ENCODE peak calls at places on chromosomes 4 and X, in six cellular contexts. One of them, this sample, is unnamed.

GRCh38 chr4:97720869-97721432 is 422.3 kb downstream of the STPG2 start:
- DNase-seq in K562: no peak
- DNase-seq in breast epithelium: no peak
- DNase-seq in dorsolateral prefrontal cortex: no peak
- DNase-seq in heart left ventricle: no peak
- DNase-seq in CD4-positive, CD25-positive, alpha-beta regulatory T cell: no peak
- DNase-seq in this sample: no peak

GRCh38 chr4:88195666-88196365 is 37.4 kb upstream of the ABCG2 start:
- DNase-seq in K562: no peak
- DNase-seq in heart left ventricle: no peak
- DNase-seq in breast epithelium: no peak
- DNase-seq in dorsolateral prefrontal cortex: no peak
- DNase-seq in CD4-positive, CD25-positive, alpha-beta regulatory T cell: no peak
- DNase-seq in this sample: no peak

GRCh38 chrX:118519411-118520205 is 24.0 kb downstream of the DOCK11 start:
- DNase-seq in dorsolateral prefrontal cortex: no peak
- DNase-seq in K562: no peak
- DNase-seq in CD4-positive, CD25-positive, alpha-beta regulatory T cell: no peak
- DNase-seq in breast epithelium: no peak
- DNase-seq in heart left ventricle: no peak
- DNase-seq in this sample: no peak

GRCh38 chr4:89157488-89158024 is 46.2 kb downstream of the TIGD2 start:
- DNase-seq in breast epithelium: no peak
- DNase-seq in K562: no peak
- DNase-seq in heart left ventricle: no peak
- DNase-seq in dorsolateral prefrontal cortex: no peak
- DNase-seq in CD4-positive, CD25-positive, alpha-beta regulatory T cell: no peak
- DNase-seq in this sample: no peak

GRCh38 chrX:10952619-10953018 is 158.5 kb upstream of the HCCS start:
- DNase-seq in heart left ventricle: no peak
- DNase-seq in K562: no peak
- DNase-seq in breast epithelium: no peak
- DNase-seq in CD4-positive, CD25-positive, alpha-beta regulatory T cell: no peak
- DNase-seq in dorsolateral prefrontal cortex: no peak
- DNase-seq in this sample: no peak

GRCh38 chrX:151359931-151360871 is 36.8 kb upstream of the VMA21 start:
- DNase-seq in dorsolateral prefrontal cortex: peak; percentile 34
- DNase-seq in K562: peak; percentile 31
- DNase-seq in breast epithelium: no peak
- DNase-seq in heart left ventricle: no peak
- DNase-seq in CD4-positive, CD25-positive, alpha-beta regulatory T cell: no peak
- DNase-seq in this sample: no peak

GRCh38 chr4:169210516-169211108 is 60.1 kb downstream of the SH3RF1 start:
- DNase-seq in dorsolateral prefrontal cortex: no peak
- DNase-seq in K562: no peak
- DNase-seq in heart left ventricle: no peak
- DNase-seq in CD4-positive, CD25-positive, alpha-beta regulatory T cell: no peak
- DNase-seq in breast epithelium: no peak
- DNase-seq in this sample: no peak

GRCh38 chr4:90171491-90171890 is 44.3 kb downstream of the CCSER1 start:
- DNase-seq in breast epithelium: no peak
- DNase-seq in dorsolateral prefrontal cortex: no peak
- DNase-seq in CD4-positive, CD25-positive, alpha-beta regulatory T cell: no peak
- DNase-seq in heart left ventricle: no peak
- DNase-seq in K562: no peak
- DNase-seq in this sample: no peak

GRCh38 chr4:161172396-161173026 is 991.3 kb downstream of the FSTL5 start:
- DNase-seq in CD4-positive, CD25-positive, alpha-beta regulatory T cell: no peak
- DNase-seq in breast epithelium: no peak
- DNase-seq in dorsolateral prefrontal cortex: no peak
- DNase-seq in heart left ventricle: no peak
- DNase-seq in K562: no peak
- DNase-seq in this sample: no peak

GRCh38 chr4:101118641-101119040 is 228.7 kb downstream of the PPP3CA start:
- DNase-seq in dorsolateral prefrontal cortex: no peak
- DNase-seq in CD4-positive, CD25-positive, alpha-beta regulatory T cell: no peak
- DNase-seq in breast epithelium: no peak
- DNase-seq in heart left ventricle: no peak
- DNase-seq in K562: no peak
- DNase-seq in this sample: no peak

GRCh38 chr4:149164282-149164681 is 651.4 kb downstream of the IQCM start:
- DNase-seq in dorsolateral prefrontal cortex: no peak
- DNase-seq in heart left ventricle: no peak
- DNase-seq in K562: no peak
- DNase-seq in breast epithelium: no peak
- DNase-seq in CD4-positive, CD25-positive, alpha-beta regulatory T cell: no peak
- DNase-seq in this sample: peak; percentile 63

GRCh38 chr4:79088991-79089705 is 149.9 kb upstream of the PAQR3 start:
- DNase-seq in heart left ventricle: no peak
- DNase-seq in dorsolateral prefrontal cortex: no peak
- DNase-seq in breast epithelium: no peak
- DNase-seq in CD4-positive, CD25-positive, alpha-beta regulatory T cell: no peak
- DNase-seq in K562: no peak
- DNase-seq in this sample: no peak

GRCh38 chr4:124748965-124749364 is 36.4 kb upstream of the ANKRD50 start:
- DNase-seq in K562: no peak
- DNase-seq in dorsolateral prefrontal cortex: no peak
- DNase-seq in CD4-positive, CD25-positive, alpha-beta regulatory T cell: no peak
- DNase-seq in breast epithelium: no peak
- DNase-seq in heart left ventricle: no peak
- DNase-seq in this sample: no peak

GRCh38 chr4:67861513-67861912 is 22.3 kb downstream of the TMPRSS11D start:
- DNase-seq in K562: no peak
- DNase-seq in breast epithelium: no peak
- DNase-seq in CD4-positive, CD25-positive, alpha-beta regulatory T cell: no peak
- DNase-seq in heart left ventricle: no peak
- DNase-seq in dorsolateral prefrontal cortex: no peak
- DNase-seq in this sample: no peak

GRCh38 chrX:19361701-19362100 is 18.0 kb downstream of the PDHA1 start:
- DNase-seq in heart left ventricle: no peak
- DNase-seq in K562: no peak
- DNase-seq in CD4-positive, CD25-positive, alpha-beta regulatory T cell: no peak
- DNase-seq in breast epithelium: no peak
- DNase-seq in dorsolateral prefrontal cortex: no peak
- DNase-seq in this sample: no peak

GRCh38 chr4:168220893-168221292 is 97.7 kb downstream of the DDX60 start:
- DNase-seq in breast epithelium: no peak
- DNase-seq in dorsolateral prefrontal cortex: no peak
- DNase-seq in CD4-positive, CD25-positive, alpha-beta regulatory T cell: no peak
- DNase-seq in heart left ventricle: no peak
- DNase-seq in K562: no peak
- DNase-seq in this sample: no peak

GRCh38 chr4:139951051-139951450 is 202.9 kb downstream of the MAML3 start:
- DNase-seq in CD4-positive, CD25-positive, alpha-beta regulatory T cell: no peak
- DNase-seq in heart left ventricle: no peak
- DNase-seq in K562: no peak
- DNase-seq in dorsolateral prefrontal cortex: no peak
- DNase-seq in breast epithelium: peak; percentile 57
- DNase-seq in this sample: no peak

GRCh38 chr4:53450773-53451172 is 73.3 kb downstream of the FIP1L1 start:
- DNase-seq in breast epithelium: no peak
- DNase-seq in K562: no peak
- DNase-seq in heart left ventricle: no peak
- DNase-seq in dorsolateral prefrontal cortex: no peak
- DNase-seq in CD4-positive, CD25-positive, alpha-beta regulatory T cell: no peak
- DNase-seq in this sample: no peak

GRCh38 chr4:57191523-57192034 is 81.4 kb upstream of the IGFBP7 start:
- DNase-seq in CD4-positive, CD25-positive, alpha-beta regulatory T cell: no peak
- DNase-seq in dorsolateral prefrontal cortex: no peak
- DNase-seq in heart left ventricle: no peak
- DNase-seq in breast epithelium: no peak
- DNase-seq in K562: no peak
- DNase-seq in this sample: no peak

GRCh38 chrX:115911967-115912366 is 258.6 kb upstream of the AGTR2 start:
- DNase-seq in CD4-positive, CD25-positive, alpha-beta regulatory T cell: no peak
- DNase-seq in dorsolateral prefrontal cortex: no peak
- DNase-seq in breast epithelium: no peak
- DNase-seq in K562: no peak
- DNase-seq in heart left ventricle: no peak
- DNase-seq in this sample: no peak

GRCh38 chr4:59571805-59572430 is 1628.2 kb upstream of the ADGRL3 start:
- DNase-seq in dorsolateral prefrontal cortex: no peak
- DNase-seq in K562: no peak
- DNase-seq in CD4-positive, CD25-positive, alpha-beta regulatory T cell: no peak
- DNase-seq in heart left ventricle: no peak
- DNase-seq in breast epithelium: no peak
- DNase-seq in this sample: no peak

GRCh38 chr4:39855909-39856512 is 121.7 kb downstream of the PDS5A start:
- DNase-seq in breast epithelium: no peak
- DNase-seq in heart left ventricle: no peak
- DNase-seq in K562: peak; percentile 6
- DNase-seq in CD4-positive, CD25-positive, alpha-beta regulatory T cell: no peak
- DNase-seq in dorsolateral prefrontal cortex: no peak
- DNase-seq in this sample: no peak

GRCh38 chr4:13984996-13985780 is 357.7 kb upstream of the BOD1L1 start:
- DNase-seq in heart left ventricle: no peak
- DNase-seq in K562: no peak
- DNase-seq in breast epithelium: no peak
- DNase-seq in CD4-positive, CD25-positive, alpha-beta regulatory T cell: no peak
- DNase-seq in dorsolateral prefrontal cortex: no peak
- DNase-seq in this sample: no peak

GRCh38 chr4:55947912-55948725 is 626 bp upstream of the CEP135 start:
- DNase-seq in CD4-positive, CD25-positive, alpha-beta regulatory T cell: peak; percentile 40
- DNase-seq in heart left ventricle: no peak
- DNase-seq in breast epithelium: no peak
- DNase-seq in dorsolateral prefrontal cortex: no peak
- DNase-seq in K562: peak; percentile 28
- DNase-seq in this sample: peak; percentile 93

GRCh38 chrX:2463973-2464676 is 36.7 kb downstream of the DHRSX start:
- DNase-seq in K562: peak; percentile 58
- DNase-seq in CD4-positive, CD25-positive, alpha-beta regulatory T cell: no peak
- DNase-seq in dorsolateral prefrontal cortex: no peak
- DNase-seq in heart left ventricle: no peak
- DNase-seq in breast epithelium: no peak
- DNase-seq in this sample: peak; percentile 69

GRCh38 chrX:43998374-43998773 is 25.2 kb upstream of the NDP start:
- DNase-seq in CD4-positive, CD25-positive, alpha-beta regulatory T cell: no peak
- DNase-seq in heart left ventricle: no peak
- DNase-seq in breast epithelium: no peak
- DNase-seq in dorsolateral prefrontal cortex: no peak
- DNase-seq in K562: no peak
- DNase-seq in this sample: no peak

GRCh38 chr4:10225096-10225495 is 108.5 kb upstream of the WDR1 start:
- DNase-seq in dorsolateral prefrontal cortex: no peak
- DNase-seq in K562: no peak
- DNase-seq in breast epithelium: no peak
- DNase-seq in CD4-positive, CD25-positive, alpha-beta regulatory T cell: no peak
- DNase-seq in heart left ventricle: no peak
- DNase-seq in this sample: no peak
- H3K27me3 ChIP-seq in dorsolateral prefrontal cortex: no peaks in the 10 kb centered on the region
- H3K27me3 ChIP-seq in K562: no peaks in the 10 kb centered on the region
- H3K27me3 ChIP-seq in breast epithelium: no peaks in the 10 kb centered on the region
- H3K27me3 ChIP-seq in CD4-positive, CD25-positive, alpha-beta regulatory T cell: no peaks in the 10 kb centered on the region
- H3K27me3 ChIP-seq in heart left ventricle: no peaks in the 10 kb centered on the region
- H3K27me3 ChIP-seq in this sample: no peaks in the 10 kb centered on the region

DNA sequence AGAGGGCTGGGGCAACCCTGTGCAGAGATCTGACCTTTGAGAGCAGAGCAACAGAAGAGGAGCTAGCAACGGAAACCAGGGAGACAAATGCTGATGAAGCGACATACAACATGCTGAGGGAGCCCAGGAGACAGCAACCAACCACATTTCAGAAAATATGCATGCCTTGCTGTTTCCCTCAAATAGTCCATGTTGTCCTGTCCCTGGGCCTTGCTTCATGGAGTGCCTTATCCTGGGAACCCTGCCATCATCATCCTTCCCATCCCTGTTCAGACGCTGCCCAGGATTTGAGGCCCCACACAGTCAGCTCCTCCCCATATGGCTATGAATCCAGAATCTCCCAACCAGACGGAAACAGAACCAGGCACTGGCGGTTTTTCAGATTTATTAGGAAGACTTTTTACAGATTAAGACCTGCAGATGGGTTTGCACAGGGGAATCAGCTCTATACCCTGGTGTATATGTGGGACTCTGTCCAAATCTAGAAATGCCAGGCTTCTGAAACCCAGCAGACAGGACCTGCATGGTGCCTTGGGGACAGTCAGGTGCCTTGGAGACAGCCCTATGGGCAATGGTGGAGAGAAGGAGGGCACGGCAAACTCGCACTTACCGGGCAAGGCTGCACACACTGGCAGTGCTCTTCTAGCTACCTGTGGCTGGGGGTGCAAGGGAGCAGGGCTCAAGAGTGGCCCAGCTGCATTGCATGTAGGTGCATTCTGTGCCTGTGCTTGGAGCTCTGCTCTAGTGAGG is 199.8 kb upstream of the MAMLD1 start:
- DNase-seq in K562: no peak
- DNase-seq in breast epithelium: no peak
- DNase-seq in heart left ventricle: no peak
- DNase-seq in dorsolateral prefrontal cortex: no peak
- DNase-seq in CD4-positive, CD25-positive, alpha-beta regulatory T cell: no peak
- DNase-seq in this sample: no peak
- H3K27me3 ChIP-seq in K562: no peaks in the 10 kb centered on the region
- H3K27me3 ChIP-seq in breast epithelium: peaks cover 29% of the 10 kb centered on the region
- H3K27me3 ChIP-seq in heart left ventricle: no peaks in the 10 kb centered on the region
- H3K27me3 ChIP-seq in dorsolateral prefrontal cortex: peaks cover 6% of the 10 kb centered on the region
- H3K27me3 ChIP-seq in CD4-positive, CD25-positive, alpha-beta regulatory T cell: no peaks in the 10 kb centered on the region
- H3K27me3 ChIP-seq in this sample: no peaks in the 10 kb centered on the region

DNA sequence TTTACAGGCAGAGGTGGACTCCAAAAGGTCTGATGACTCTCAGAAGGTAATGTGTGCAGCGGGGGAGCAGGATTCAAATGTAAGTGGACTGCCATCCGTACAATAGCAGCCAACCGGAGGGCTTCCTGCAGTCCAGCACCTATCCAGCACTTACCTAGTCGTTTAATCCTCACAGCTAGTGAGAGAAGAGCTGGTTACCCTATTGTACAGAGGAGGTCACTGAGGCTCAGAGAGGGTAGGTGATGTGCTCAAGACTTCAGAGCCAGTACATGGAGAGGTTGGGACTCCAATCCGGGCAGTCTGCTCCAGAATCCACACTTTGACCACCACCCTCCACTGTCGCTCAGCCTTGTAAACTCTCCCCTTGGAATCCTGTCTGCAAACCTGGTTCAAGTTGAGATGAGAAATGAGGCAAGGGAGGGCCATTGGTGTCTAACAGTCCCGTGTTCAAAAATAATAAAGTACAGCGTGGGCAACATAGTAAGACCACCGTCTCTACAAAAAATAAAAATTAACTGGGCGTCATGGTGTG is 22.5 kb upstream of the JAKMIP1 start:
- DNase-seq in CD4-positive, CD25-positive, alpha-beta regulatory T cell: no peak
- DNase-seq in K562: no peak
- DNase-seq in breast epithelium: no peak
- DNase-seq in dorsolateral prefrontal cortex: peak; percentile 65
- DNase-seq in heart left ventricle: no peak
- DNase-seq in this sample: no peak
- H3K27me3 ChIP-seq in CD4-positive, CD25-positive, alpha-beta regulatory T cell: peaks cover 30% of the 10 kb centered on the region
- H3K27me3 ChIP-seq in K562: no peaks in the 10 kb centered on the region
- H3K27me3 ChIP-seq in breast epithelium: peaks cover 35% of the 10 kb centered on the region
- H3K27me3 ChIP-seq in dorsolateral prefrontal cortex: no peaks in the 10 kb centered on the region
- H3K27me3 ChIP-seq in heart left ventricle: peaks cover 52% of the 10 kb centered on the region
- H3K27me3 ChIP-seq in this sample: peaks cover 15% of the 10 kb centered on the region

DNA sequence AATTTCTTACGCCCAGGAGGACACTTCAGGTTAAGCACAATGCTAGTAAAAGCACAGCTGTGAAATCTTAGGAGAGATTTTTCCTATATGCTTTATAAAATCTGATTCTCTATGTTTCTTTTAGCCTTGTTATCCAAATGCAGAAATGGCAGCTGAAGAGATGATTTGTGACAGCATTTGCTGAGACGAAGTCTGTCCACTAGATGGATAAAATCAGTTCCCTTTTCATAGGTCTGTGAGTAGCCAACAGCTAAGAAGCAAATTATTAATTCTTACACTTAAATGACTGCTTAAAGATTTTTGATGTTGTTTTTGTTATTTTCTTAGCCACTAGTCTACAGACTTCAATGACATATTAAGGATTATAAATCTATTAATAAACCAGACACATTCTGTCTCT is 5.3 kb downstream of the GPM6A start:
- DNase-seq in heart left ventricle: no peak
- DNase-seq in dorsolateral prefrontal cortex: no peak
- DNase-seq in K562: no peak
- DNase-seq in breast epithelium: no peak
- DNase-seq in CD4-positive, CD25-positive, alpha-beta regulatory T cell: no peak
- DNase-seq in this sample: no peak
- H3K27me3 ChIP-seq in heart left ventricle: no peaks in the 10 kb centered on the region
- H3K27me3 ChIP-seq in dorsolateral prefrontal cortex: no peaks in the 10 kb centered on the region
- H3K27me3 ChIP-seq in K562: no peaks in the 10 kb centered on the region
- H3K27me3 ChIP-seq in breast epithelium: no peaks in the 10 kb centered on the region
- H3K27me3 ChIP-seq in CD4-positive, CD25-positive, alpha-beta regulatory T cell: no peaks in the 10 kb centered on the region
- H3K27me3 ChIP-seq in this sample: no peaks in the 10 kb centered on the region

This sample was measured in AG04450.